ENCODE peak calls at places on chromosomes 16 and 17, in seven cellular contexts. B, Q, C, Z, S, N and U are unnamed samples.
A peak's percentile ranks its signal among the peaks of the same experiment; 100 is the strongest.

GRCh38 chr17:81329927-81330883 is 35.1 kb upstream of the SLC38A10 start:
- DNase-seq in Q (no peak), S (no peak), N (no peak), Z (peak; percentile 40), B (no peak), C (peak; percentile 67), U (peak; percentile 78)

GRCh38 chr16:54546481-54546880 is 259.9 kb upstream of the IRX3 start:
- DNase-seq in Z (no peak), C (no peak), N (no peak), S (no peak), Q (no peak), B (no peak), U (no peak)

GRCh38 chr16:89931964-89932363 is 8.8 kb downstream of the TUBB3 start:
- DNase-seq in B (no peak), N (no peak), Z (no peak), S (no peak), Q (no peak), C (no peak), U (no peak)

GRCh38 chr16:85628651-85629050 is 15.5 kb downstream of the GSE1 start:
- DNase-seq in Z (no peak), B (no peak), Q (no peak), N (no peak), C (no peak), S (peak; percentile 25), U (no peak)

GRCh38 chr17:78879679-78880186 is 23.3 kb downstream of the CEP295NL start:
- DNase-seq in S (no peak), N (peak; percentile 70), C (no peak), Q (peak; percentile 76), B (peak; percentile 64), Z (no peak), U (peak; percentile 66)

GRCh38 chr17:75812096-75813001 is 27.7 kb downstream of the UNK start:
- DNase-seq in N (no peak), B (no peak), C (no peak), Q (peak; percentile 20), S (no peak), Z (no peak), U (peak; percentile 3)

GRCh38 chr17:43579570-43580140 is 33.5 kb upstream of the ETV4 start:
- DNase-seq in Q (no peak), S (no peak), C (peak; percentile 89), B (no peak), N (no peak), Z (no peak), U (peak; percentile 57)

GRCh38 chr17:50469005-50469605 is 425 bp upstream of the CHAD start:
- DNase-seq in Q (peak; percentile 86), C (no peak), Z (peak; percentile 50), B (no peak), N (no peak), S (no peak), U (no peak)

GRCh38 chr17:75639771-75640555 is 6.7 kb downstream of the SMIM5 start:
- DNase-seq in Z (no peak), B (no peak), C (peak; percentile 76), S (no peak), N (no peak), Q (no peak), U (peak; percentile 62)

GRCh38 chr17:50943575-50943933 is 77.4 kb upstream of the TOB1 start:
- DNase-seq in N (no peak), C (peak; percentile 34), B (no peak), Z (no peak), Q (peak; percentile 78), S (no peak), U (peak; percentile 19)

GRCh38 chr16:12523002-12523401 is 280.7 kb downstream of the CPPED1 start:
- DNase-seq in Z (no peak), C (no peak), B (no peak), Q (no peak), N (no peak), S (no peak), U (no peak)

GRCh38 chr16:21568502-21569189 is 30.7 kb upstream of the METTL9 start:
- DNase-seq in Z (no peak), S (no peak), C (peak; percentile 62), Q (no peak), B (no peak), N (no peak), U (no peak)

GRCh38 chr16:1788708-1789100 is 4.8 kb downstream of the IGFALS start:
- DNase-seq in B (no peak), C (no peak), N (no peak), Z (no peak), S (no peak), Q (no peak), U (peak; percentile 4)

GRCh38 chr17:29504711-29505110 is 62.1 kb downstream of the ABHD15 start:
- DNase-seq in Z (no peak), N (no peak), C (no peak), Q (no peak), S (no peak), B (no peak), U (no peak)

GRCh38 chr17:77540975-77541374 is 400.2 kb downstream of the SEC14L1 start:
- DNase-seq in B (no peak), Z (peak; percentile 60), S (peak; percentile 24), Q (no peak), N (no peak), C (no peak), U (no peak)

GRCh38 chr17:48129981-48130380 is 22.4 kb downstream of the SNX11 start:
- DNase-seq in N (no peak), Z (no peak), B (no peak), S (no peak), Q (peak; percentile 47), C (no peak), U (no peak)

GRCh38 chr17:82959990-82960418 is 119.4 kb upstream of the METRNL start:
- DNase-seq in Q (no peak), S (no peak), B (no peak), C (no peak), N (no peak), Z (no peak), U (no peak)

GRCh38 chr16:57624044-57624688 is 4.3 kb upstream of the ADGRG1 start:
- DNase-seq in Z (no peak), N (no peak), S (no peak), Q (no peak), C (peak; percentile 51), B (no peak), U (no peak)

GRCh38 chr16:77322757-77323156 is 112.1 kb downstream of the ADAMTS18 start:
- DNase-seq in S (no peak), B (no peak), N (no peak), C (no peak), Q (no peak), Z (no peak), U (no peak)

GRCh38 chr17:66602659-66603363 is 232.1 kb upstream of the CACNG5 start:
- DNase-seq in N (no peak), B (no peak), S (no peak), Z (peak; percentile 16), C (no peak), Q (no peak), U (no peak)

GRCh38 chr17:39094607-39095308 is 56.7 kb downstream of the PLXDC1 start:
- DNase-seq in C (no peak), S (no peak), N (peak; percentile 29), Q (no peak), B (no peak), Z (no peak), U (no peak)

GRCh38 chr16:69520800-69521602 is 44.8 kb upstream of the NFAT5 start:
- DNase-seq in B (no peak), N (no peak), Q (no peak), S (no peak), Z (no peak), C (no peak), U (no peak)

GRCh38 chr16:81715358-81716196 is 63.5 kb upstream of the PLCG2 start:
- DNase-seq in C (no peak), B (no peak), S (peak; percentile 86), N (no peak), Q (no peak), Z (no peak), U (no peak)

GRCh38 chr16:593406-593805 is 3.5 kb downstream of the RAB40C start:
- DNase-seq in S (no peak), N (no peak), Q (no peak), Z (no peak), C (peak; percentile 94), B (no peak), U (peak; percentile 84)

GRCh38 chr17:45852535-45853297 is 8.0 kb downstream of the SPPL2C start:
- DNase-seq in Q (peak; percentile 84), C (no peak), B (peak; percentile 44), N (peak; percentile 63), S (peak; percentile 63), Z (peak; percentile 86), U (peak; percentile 75)

GRCh38 chr16:88733630-88734360 is 27.5 kb downstream of the CTU2 start:
- DNase-seq in B (no peak), Q (no peak), N (no peak), S (no peak), C (no peak), Z (no peak), U (no peak)

GRCh38 chr17:7252176-7253043 is at the start of gene ELP5:
- DNase-seq in Q (peak; percentile 91), B (peak; percentile 99), Z (peak; percentile 97), N (peak; percentile 88), C (peak; percentile 89), S (peak; percentile 96), U (peak; percentile 95)

DNA sequence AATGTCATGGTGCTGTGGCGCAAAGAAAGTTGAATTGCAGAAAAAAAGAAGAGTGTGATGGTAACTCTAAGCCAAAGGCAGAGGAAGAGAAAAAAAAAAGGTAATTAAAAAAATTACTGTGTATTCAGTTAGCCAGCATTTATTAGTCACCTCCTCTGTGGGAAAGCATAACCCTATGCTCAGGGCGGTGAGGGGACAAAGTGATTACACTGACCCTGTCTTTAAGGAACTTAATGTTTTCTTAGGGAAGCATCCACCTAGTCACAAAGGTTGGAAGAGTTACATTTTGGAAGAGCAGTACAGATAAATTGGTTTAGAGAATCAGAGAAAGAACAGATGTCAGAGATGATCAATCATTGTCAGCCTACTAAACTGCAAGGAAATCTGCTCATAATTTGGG is 410.3 kb downstream of the CDH11 start:
- DNase-seq in Z (no peak), Q (no peak), N (no peak), B (no peak), S (no peak), C (no peak), U (no peak)
- H4K20me1 ChIP-seq in Z (no peaks in the 10 kb centered on the region), Q (no peaks in the 10 kb centered on the region), N (no peaks in the 10 kb centered on the region), B (no peaks in the 10 kb centered on the region), S (no peaks in the 10 kb centered on the region), C (no peaks in the 10 kb centered on the region), U (no peaks in the 10 kb centered on the region)

GRCh38 chr16:4840984-4841383 is 6.1 kb downstream of the GLYR1 start:
- DNase-seq in Q (no peak), N (no peak), C (no peak), Z (no peak), B (no peak), S (no peak), U (no peak)
- H3K79me2 ChIP-seq in Q (peaks cover 69% of the 10 kb centered on the region), N (peaks cover 40% of the 10 kb centered on the region), C (peaks cover 30% of the 10 kb centered on the region), Z (peaks cover 39% of the 10 kb centered on the region), B (peaks cover 23% of the 10 kb centered on the region), S (peaks cover 27% of the 10 kb centered on the region), U (peaks cover 51% of the 10 kb centered on the region)

GRCh38 chr16:67544329-67544841 is 15.8 kb downstream of the RIPOR1 start:
- DNase-seq in Z (no peak), Q (peak; percentile 37), N (no peak), C (no peak), S (no peak), B (no peak), U (no peak)
- H4K20me1 ChIP-seq in Z (peaks cover 5% of the 10 kb centered on the region), Q (peaks cover 38% of the 10 kb centered on the region), N (peaks cover 17% of the 10 kb centered on the region), C (peaks cover 2% of the 10 kb centered on the region), S (no peaks in the 10 kb centered on the region), B (peaks cover 3% of the 10 kb centered on the region), U (peaks cover 3% of the 10 kb centered on the region)

DNA sequence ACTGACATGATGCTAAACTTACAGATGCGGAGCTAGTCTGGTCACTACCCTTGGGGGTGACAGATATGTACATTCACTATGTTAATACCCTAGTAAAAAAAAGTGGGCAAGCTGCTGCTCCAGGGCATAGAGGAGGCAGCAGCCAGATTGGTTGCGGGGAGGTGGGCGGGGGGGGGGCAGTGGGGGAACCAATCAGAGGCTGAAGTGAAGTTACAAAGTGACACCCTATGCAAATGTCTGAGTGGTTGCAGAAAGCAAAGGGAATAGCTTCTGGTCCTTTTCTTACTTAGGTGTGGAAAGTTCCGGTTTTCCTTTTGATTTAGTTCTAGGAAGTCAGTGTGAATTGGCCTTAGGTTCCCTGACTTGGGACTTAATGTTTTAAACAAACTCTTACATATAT is 12.1 kb downstream of the NDEL1 start:
- DNase-seq in S (no peak), Q (no peak), C (no peak), B (no peak), Z (no peak), N (no peak), U (no peak)
- H3K79me2 ChIP-seq in S (peaks cover 7% of the 10 kb centered on the region), Q (peaks cover 73% of the 10 kb centered on the region), C (peaks cover 6% of the 10 kb centered on the region), B (peaks cover 26% of the 10 kb centered on the region), Z (peaks cover 7% of the 10 kb centered on the region), N (peaks cover 12% of the 10 kb centered on the region), U (peaks cover 29% of the 10 kb centered on the region)